ENCODE peak calls at places on chromosome 11, in six cellular contexts. One of them, this sample, is unnamed.

GRCh38 chr11:4639931-4640330 is 2.7 kb downstream of the OR51D1 start:
- DNase-seq in mesothelial cell of epicardium: no peak
- DNase-seq in cardiac muscle cell: no peak
- DNase-seq in Calu3: no peak
- DNase-seq in H9: no peak
- DNase-seq in tibial nerve: no peak
- DNase-seq in this sample: no peak

GRCh38 chr11:45238724-45239123 is 47.4 kb downstream of the SYT13 start:
- DNase-seq in mesothelial cell of epicardium: no peak
- DNase-seq in H9: no peak
- DNase-seq in tibial nerve: no peak
- DNase-seq in Calu3: no peak
- DNase-seq in cardiac muscle cell: no peak
- DNase-seq in this sample: no peak

GRCh38 chr11:26510756-26511155 is 61.3 kb downstream of the MUC15 start:
- DNase-seq in cardiac muscle cell: no peak
- DNase-seq in mesothelial cell of epicardium: no peak
- DNase-seq in tibial nerve: no peak
- DNase-seq in H9: no peak
- DNase-seq in Calu3: no peak
- DNase-seq in this sample: no peak

GRCh38 chr11:106186630-106187029 is 109.2 kb downstream of the AASDHPPT start:
- DNase-seq in tibial nerve: no peak
- DNase-seq in mesothelial cell of epicardium: no peak
- DNase-seq in cardiac muscle cell: peak
- DNase-seq in H9: no peak
- DNase-seq in Calu3: no peak
- DNase-seq in this sample: no peak

GRCh38 chr11:114251797-114252327 is 44.3 kb upstream of the NNMT start:
- DNase-seq in mesothelial cell of epicardium: no peak
- DNase-seq in Calu3: no peak
- DNase-seq in tibial nerve: no peak
- DNase-seq in cardiac muscle cell: no peak
- DNase-seq in H9: peak
- DNase-seq in this sample: no peak

GRCh38 chr11:106389096-106389495 is 311.6 kb downstream of the AASDHPPT start:
- DNase-seq in H9: no peak
- DNase-seq in tibial nerve: no peak
- DNase-seq in cardiac muscle cell: no peak
- DNase-seq in Calu3: peak
- DNase-seq in mesothelial cell of epicardium: no peak
- DNase-seq in this sample: no peak

GRCh38 chr11:70244698-70245097 is 25.8 kb upstream of the PPFIA1 start:
- DNase-seq in tibial nerve: no peak
- DNase-seq in cardiac muscle cell: no peak
- DNase-seq in mesothelial cell of epicardium: no peak
- DNase-seq in H9: no peak
- DNase-seq in Calu3: no peak
- DNase-seq in this sample: no peak

GRCh38 chr11:60251485-60252207 is 8.7 kb upstream of the MS4A4E start:
- DNase-seq in Calu3: peak
- DNase-seq in cardiac muscle cell: peak
- DNase-seq in mesothelial cell of epicardium: no peak
- DNase-seq in H9: peak
- DNase-seq in tibial nerve: no peak
- DNase-seq in this sample: no peak

GRCh38 chr11:638616-639323 is 1.7 kb downstream of the DRD4 start:
- DNase-seq in H9: peak
- DNase-seq in mesothelial cell of epicardium: no peak
- DNase-seq in cardiac muscle cell: no peak
- DNase-seq in tibial nerve: no peak
- DNase-seq in Calu3: no peak
- DNase-seq in this sample: no peak

GRCh38 chr11:110711776-110712642 is at the start of gene ARHGAP20:
- DNase-seq in cardiac muscle cell: peak
- DNase-seq in H9: peak
- DNase-seq in Calu3: no peak
- DNase-seq in tibial nerve: peak
- DNase-seq in mesothelial cell of epicardium: peak
- DNase-seq in this sample: peak

GRCh38 chr11:8807544-8808225 is 103.3 kb upstream of the AKIP1 start:
- DNase-seq in Calu3: no peak
- DNase-seq in cardiac muscle cell: no peak
- DNase-seq in H9: no peak
- DNase-seq in tibial nerve: no peak
- DNase-seq in mesothelial cell of epicardium: no peak
- DNase-seq in this sample: no peak

GRCh38 chr11:115067471-115067870 is 389.1 kb downstream of the NXPE2 start:
- DNase-seq in Calu3: no peak
- DNase-seq in cardiac muscle cell: no peak
- DNase-seq in H9: no peak
- DNase-seq in tibial nerve: no peak
- DNase-seq in mesothelial cell of epicardium: no peak
- DNase-seq in this sample: no peak

GRCh38 chr11:78066471-78066870 is 2.8 kb downstream of the THRSP start:
- DNase-seq in Calu3: no peak
- DNase-seq in cardiac muscle cell: no peak
- DNase-seq in tibial nerve: no peak
- DNase-seq in mesothelial cell of epicardium: no peak
- DNase-seq in H9: no peak
- DNase-seq in this sample: no peak

GRCh38 chr11:40274017-40274416 is 1185.4 kb downstream of the LRRC4C start:
- DNase-seq in mesothelial cell of epicardium: peak
- DNase-seq in cardiac muscle cell: no peak
- DNase-seq in Calu3: no peak
- DNase-seq in tibial nerve: no peak
- DNase-seq in H9: no peak
- DNase-seq in this sample: no peak

GRCh38 chr11:84857746-84858145 is 769.4 kb downstream of the DLG2 start:
- DNase-seq in H9: no peak
- DNase-seq in Calu3: no peak
- DNase-seq in tibial nerve: no peak
- DNase-seq in mesothelial cell of epicardium: no peak
- DNase-seq in cardiac muscle cell: no peak
- DNase-seq in this sample: no peak

GRCh38 chr11:71255323-71255722 is 2.9 kb upstream of the SHANK2 start:
- DNase-seq in cardiac muscle cell: no peak
- DNase-seq in mesothelial cell of epicardium: no peak
- DNase-seq in Calu3: no peak
- DNase-seq in H9: no peak
- DNase-seq in tibial nerve: no peak
- DNase-seq in this sample: no peak

GRCh38 chr11:23540101-23540561 is 679.9 kb upstream of the CCDC179 start:
- DNase-seq in cardiac muscle cell: peak
- DNase-seq in Calu3: peak
- DNase-seq in H9: peak
- DNase-seq in mesothelial cell of epicardium: no peak
- DNase-seq in tibial nerve: no peak
- DNase-seq in this sample: no peak

GRCh38 chr11:12731841-12732336 is 57.7 kb downstream of the TEAD1 start:
- DNase-seq in H9: no peak
- DNase-seq in tibial nerve: no peak
- DNase-seq in mesothelial cell of epicardium: no peak
- DNase-seq in cardiac muscle cell: no peak
- DNase-seq in Calu3: no peak
- DNase-seq in this sample: no peak

GRCh38 chr11:122852071-122852831 is 14.0 kb downstream of the CRTAM start:
- DNase-seq in Calu3: no peak
- DNase-seq in tibial nerve: no peak
- DNase-seq in mesothelial cell of epicardium: no peak
- DNase-seq in cardiac muscle cell: no peak
- DNase-seq in H9: no peak
- DNase-seq in this sample: no peak

GRCh38 chr11:106770489-106771100 is 247.7 kb downstream of the GUCY1A2 start:
- DNase-seq in H9: no peak
- DNase-seq in cardiac muscle cell: no peak
- DNase-seq in Calu3: no peak
- DNase-seq in mesothelial cell of epicardium: no peak
- DNase-seq in tibial nerve: no peak
- DNase-seq in this sample: no peak

GRCh38 chr11:109426442-109426841 is 4.5 kb downstream of the C11orf87 start:
- DNase-seq in Calu3: no peak
- DNase-seq in H9: no peak
- DNase-seq in tibial nerve: no peak
- DNase-seq in mesothelial cell of epicardium: no peak
- DNase-seq in cardiac muscle cell: no peak
- DNase-seq in this sample: no peak

GRCh38 chr11:22471405-22471804 is 133.2 kb downstream of the SLC17A6 start:
- DNase-seq in mesothelial cell of epicardium: no peak
- DNase-seq in cardiac muscle cell: no peak
- DNase-seq in tibial nerve: no peak
- DNase-seq in Calu3: no peak
- DNase-seq in H9: no peak
- DNase-seq in this sample: no peak

GRCh38 chr11:134539285-134539684 is 127.2 kb upstream of the B3GAT1 start:
- DNase-seq in Calu3: no peak
- DNase-seq in tibial nerve: no peak
- DNase-seq in H9: no peak
- DNase-seq in cardiac muscle cell: no peak
- DNase-seq in mesothelial cell of epicardium: no peak
- DNase-seq in this sample: peak

DNA sequence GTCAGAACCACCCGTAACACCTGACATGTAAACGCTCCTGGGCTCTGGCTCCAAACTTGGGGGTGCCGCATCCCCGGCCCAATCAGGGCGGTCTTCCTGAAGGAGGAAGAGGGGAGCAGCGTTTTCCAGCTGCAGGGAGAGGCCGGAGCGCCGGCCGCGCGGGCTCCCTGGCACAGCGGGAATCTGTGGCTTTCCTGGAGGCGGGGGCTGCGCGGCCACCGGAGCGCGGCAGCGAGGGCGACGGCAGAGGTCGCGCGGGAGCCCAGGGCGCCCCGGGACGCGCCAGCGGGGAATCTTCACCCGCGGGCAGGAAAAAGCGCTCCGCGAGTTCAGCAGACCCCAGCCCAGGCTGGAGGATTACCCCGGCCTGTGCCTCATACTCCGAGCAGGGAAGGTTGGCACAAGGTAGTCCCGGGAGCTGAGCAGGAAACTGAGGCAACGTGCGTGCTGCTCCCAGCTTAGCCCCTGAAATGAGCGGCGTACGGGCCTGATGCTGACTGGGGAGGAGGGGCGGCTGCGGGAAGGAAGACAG is 600 bp upstream of the ESAM start:
- DNase-seq in mesothelial cell of epicardium: no peak
- DNase-seq in H9: peak
- DNase-seq in cardiac muscle cell: peak
- DNase-seq in Calu3: no peak
- DNase-seq in tibial nerve: no peak
- DNase-seq in this sample: no peak
- TF ChIP-seq CTCF in mesothelial cell of epicardium: no peak
- TF ChIP-seq CTCF in H9: no peak
- TF ChIP-seq CTCF in cardiac muscle cell: no peak
- TF ChIP-seq CTCF in Calu3: no peak
- TF ChIP-seq CTCF in tibial nerve: no peak
- TF ChIP-seq CTCF in this sample: no peak

GRCh38 chr11:76281558-76281906 is 75.2 kb upstream of the WNT11 start:
- DNase-seq in Calu3: no peak
- DNase-seq in H9: no peak
- DNase-seq in cardiac muscle cell: no peak
- DNase-seq in mesothelial cell of epicardium: no peak
- DNase-seq in tibial nerve: no peak
- DNase-seq in this sample: no peak
- TF ChIP-seq CTCF in Calu3: no peak
- TF ChIP-seq CTCF in H9: no peak
- TF ChIP-seq CTCF in cardiac muscle cell: no peak
- TF ChIP-seq CTCF in mesothelial cell of epicardium: no peak
- TF ChIP-seq CTCF in tibial nerve: no peak
- TF ChIP-seq CTCF in this sample: no peak

GRCh38 chr11:117985953-117986887 is at the start of gene IL10RA:
- DNase-seq in H9: peak
- DNase-seq in cardiac muscle cell: peak
- DNase-seq in mesothelial cell of epicardium: peak
- DNase-seq in tibial nerve: peak
- DNase-seq in Calu3: peak
- DNase-seq in this sample: no peak
- TF ChIP-seq CTCF in H9: no peak
- TF ChIP-seq CTCF in cardiac muscle cell: no peak
- TF ChIP-seq CTCF in mesothelial cell of epicardium: no peak
- TF ChIP-seq CTCF in tibial nerve: peak
- TF ChIP-seq CTCF in Calu3: no peak
- TF ChIP-seq CTCF in this sample: no peak

GRCh38 chr11:121292503-121293275 is at the start of gene SC5D:
- DNase-seq in H9: peak
- DNase-seq in cardiac muscle cell: peak
- DNase-seq in mesothelial cell of epicardium: peak
- DNase-seq in tibial nerve: peak
- DNase-seq in Calu3: peak
- DNase-seq in this sample: peak
- TF ChIP-seq CTCF in H9: no peak
- TF ChIP-seq CTCF in cardiac muscle cell: no peak
- TF ChIP-seq CTCF in mesothelial cell of epicardium: no peak
- TF ChIP-seq CTCF in tibial nerve: no peak
- TF ChIP-seq CTCF in Calu3: no peak
- TF ChIP-seq CTCF in this sample: no peak

GRCh38 chr11:89498845-89499448 is 7.8 kb upstream of the NOX4 start:
- DNase-seq in Calu3: peak
- DNase-seq in H9: peak
- DNase-seq in mesothelial cell of epicardium: no peak
- DNase-seq in tibial nerve: no peak
- DNase-seq in cardiac muscle cell: no peak
- DNase-seq in this sample: no peak
- TF ChIP-seq CTCF in Calu3: peak
- TF ChIP-seq CTCF in H9: peak
- TF ChIP-seq CTCF in mesothelial cell of epicardium: peak
- TF ChIP-seq CTCF in tibial nerve: no peak
- TF ChIP-seq CTCF in cardiac muscle cell: peak
- TF ChIP-seq CTCF in this sample: peak

GRCh38 chr11:29100967-29101366 is 915.9 kb downstream of the KCNA4 start:
- DNase-seq in tibial nerve: no peak
- DNase-seq in cardiac muscle cell: no peak
- DNase-seq in Calu3: no peak
- DNase-seq in H9: no peak
- DNase-seq in mesothelial cell of epicardium: no peak
- DNase-seq in this sample: no peak
- TF ChIP-seq CTCF in tibial nerve: no peak
- TF ChIP-seq CTCF in cardiac muscle cell: no peak
- TF ChIP-seq CTCF in Calu3: no peak
- TF ChIP-seq CTCF in H9: no peak
- TF ChIP-seq CTCF in mesothelial cell of epicardium: no peak
- TF ChIP-seq CTCF in this sample: no peak

GRCh38 chr11:62132689-62133293 is 9.0 kb downstream of the INCENP start:
- DNase-seq in Calu3: no peak
- DNase-seq in cardiac muscle cell: no peak
- DNase-seq in tibial nerve: no peak
- DNase-seq in H9: no peak
- DNase-seq in mesothelial cell of epicardium: no peak
- DNase-seq in this sample: no peak
- TF ChIP-seq CTCF in Calu3: no peak
- TF ChIP-seq CTCF in cardiac muscle cell: no peak
- TF ChIP-seq CTCF in tibial nerve: no peak
- TF ChIP-seq CTCF in H9: no peak
- TF ChIP-seq CTCF in mesothelial cell of epicardium: no peak
- TF ChIP-seq CTCF in this sample: no peak

GRCh38 chr11:35357893-35358292 is 61.5 kb downstream of the SLC1A2 start:
- DNase-seq in Calu3: no peak
- DNase-seq in cardiac muscle cell: no peak
- DNase-seq in mesothelial cell of epicardium: no peak
- DNase-seq in tibial nerve: no peak
- DNase-seq in H9: no peak
- DNase-seq in this sample: no peak
- TF ChIP-seq CTCF in Calu3: no peak
- TF ChIP-seq CTCF in cardiac muscle cell: no peak
- TF ChIP-seq CTCF in mesothelial cell of epicardium: no peak
- TF ChIP-seq CTCF in tibial nerve: no peak
- TF ChIP-seq CTCF in H9: no peak
- TF ChIP-seq CTCF in this sample: no peak

GRCh38 chr11:120945042-120945441 is 78.9 kb upstream of the TBCEL start:
- DNase-seq in mesothelial cell of epicardium: no peak
- DNase-seq in Calu3: no peak
- DNase-seq in cardiac muscle cell: no peak
- DNase-seq in H9: no peak
- DNase-seq in tibial nerve: no peak
- DNase-seq in this sample: no peak
- TF ChIP-seq CTCF in mesothelial cell of epicardium: no peak
- TF ChIP-seq CTCF in Calu3: no peak
- TF ChIP-seq CTCF in cardiac muscle cell: no peak
- TF ChIP-seq CTCF in H9: peak
- TF ChIP-seq CTCF in tibial nerve: no peak
- TF ChIP-seq CTCF in this sample: no peak